ENCODE peak calls at places on chromosomes 2 and 18, in nine cellular contexts. J, F, V, W, H, X, P, B and U are unnamed samples.

GRCh38 chr18:23399067-23399466 is 54.0 kb upstream of the RIOK3 start:
- DNase-seq in B (no peak), F (no peak), P (no peak), J (no peak), W (no peak), H (no peak), X (no peak), V (no peak), U (no peak)

GRCh38 chr2:237743024-237743423 is 55.6 kb upstream of the RBM44 start:
- DNase-seq in J (no peak), X (no peak), H (no peak), W (no peak), B (no peak), F (no peak), P (no peak), V (no peak), U (no peak)

GRCh38 chr2:230602562-230603230 is 109.9 kb upstream of the CAB39 start:
- DNase-seq in F (no peak), H (no peak), B (no peak), P (peak; percentile 13), W (no peak), J (no peak), X (peak; percentile 28), V (no peak), U (no peak)

GRCh38 chr18:8681196-8681595 is 24.2 kb upstream of the MTCL1 start:
- DNase-seq in X (no peak), W (no peak), B (no peak), H (no peak), P (no peak), V (no peak), J (no peak), F (no peak), U (no peak)

GRCh38 chr2:231386446-231386845 is 9.1 kb upstream of the B3GNT7 start:
- DNase-seq in X (no peak), V (no peak), W (no peak), F (no peak), H (no peak), J (peak; percentile 91), P (no peak), B (no peak), U (no peak)

GRCh38 chr18:8460748-8461147 is 148.5 kb upstream of the RAB12 start:
- DNase-seq in F (no peak), H (no peak), P (no peak), X (no peak), J (no peak), W (no peak), V (no peak), B (no peak), U (no peak)

GRCh38 chr18:34592961-34593382 is 117.1 kb upstream of the DTNA start:
- DNase-seq in P (peak; percentile 11), H (peak; percentile 37), F (peak; percentile 51), V (peak; percentile 72), X (no peak), B (peak; percentile 63), W (peak; percentile 71), J (peak; percentile 34), U (peak; percentile 48)

GRCh38 chr2:219912530-219912929 is 285.1 kb downstream of the SLC4A3 start:
- DNase-seq in B (no peak), F (no peak), X (no peak), V (no peak), J (peak; percentile 15), H (no peak), P (no peak), W (no peak), U (no peak)

GRCh38 chr2:112151275-112151674 is 13.1 kb downstream of the FBLN7 start:
- DNase-seq in V (no peak), J (no peak), B (no peak), X (no peak), W (no peak), P (no peak), H (no peak), F (no peak), U (no peak)

GRCh38 chr2:61700465-61700864 is 153.4 kb downstream of the FAM161A start:
- DNase-seq in H (no peak), J (no peak), P (peak; percentile 13), W (no peak), V (no peak), X (no peak), F (no peak), B (no peak), U (no peak)

GRCh38 chr2:191478754-191479679 is 198.9 kb upstream of the NABP1 start:
- DNase-seq in J (peak; percentile 60), V (no peak), B (peak; percentile 60), P (no peak), H (peak; percentile 81), X (no peak), W (peak; percentile 69), F (no peak), U (peak; percentile 51)

GRCh38 chr2:70328921-70329561 is 27.2 kb upstream of the FAM136A start:
- DNase-seq in W (no peak), V (no peak), P (peak; percentile 76), B (no peak), J (peak; percentile 13), X (no peak), H (peak; percentile 73), F (peak; percentile 59), U (peak; percentile 52)

GRCh38 chr2:210007895-210008294 is 5.5 kb downstream of the RPE start:
- DNase-seq in W (no peak), X (no peak), H (no peak), J (no peak), V (no peak), B (no peak), P (peak; percentile 9), F (no peak), U (no peak)

GRCh38 chr2:190789074-190790004 is 91.3 kb upstream of the GLS start:
- DNase-seq in W (no peak), F (no peak), H (no peak), X (no peak), P (peak; percentile 46), B (no peak), J (no peak), V (no peak), U (no peak)

GRCh38 chr2:144084114-144084661 is 435.7 kb downstream of the ZEB2 start:
- DNase-seq in J (peak; percentile 95), W (no peak), P (no peak), V (no peak), X (no peak), F (no peak), B (no peak), H (no peak), U (no peak)

GRCh38 chr2:216636570-216637450 is 3.6 kb downstream of the IGFBP2 start:
- DNase-seq in H (peak; percentile 84), B (no peak), X (no peak), W (peak; percentile 48), P (peak; percentile 12), V (no peak), F (peak; percentile 55), J (peak; percentile 38), U (peak; percentile 72)

GRCh38 chr2:13018490-13018889 is 301.8 kb downstream of the TRIB2 start:
- DNase-seq in V (no peak), F (no peak), H (no peak), B (no peak), W (no peak), X (no peak), P (no peak), J (no peak), U (no peak)

GRCh38 chr2:235238537-235238936 is 255.3 kb upstream of the AGAP1 start:
- DNase-seq in X (no peak), V (peak; percentile 26), H (peak; percentile 33), P (no peak), J (peak; percentile 85), F (no peak), B (peak; percentile 89), W (peak; percentile 82), U (no peak)

GRCh38 chr2:100107911-100108647 is 34.3 kb downstream of the AFF3 start:
- DNase-seq in W (no peak), J (no peak), P (peak; percentile 24), V (no peak), H (no peak), F (no peak), X (no peak), B (no peak), U (no peak)

GRCh38 chr2:19295998-19296502 is 62.4 kb downstream of the OSR1 start:
- DNase-seq in X (no peak), F (no peak), H (no peak), B (no peak), W (no peak), J (no peak), V (no peak), P (peak; percentile 12), U (no peak)

GRCh38 chr2:62219407-62220159 is 23.7 kb downstream of the B3GNT2 start:
- DNase-seq in H (no peak), X (no peak), J (no peak), P (no peak), V (no peak), F (no peak), B (no peak), W (no peak), U (no peak)

GRCh38 chr18:11121426-11121825 is 27.9 kb downstream of the PIEZO2 start:
- DNase-seq in V (no peak), B (no peak), F (no peak), H (no peak), P (no peak), X (no peak), J (no peak), W (no peak), U (no peak)

GRCh38 chr2:97673915-97674283 is 4.4 kb downstream of the C2orf92 start:
- DNase-seq in B (no peak), V (no peak), W (no peak), F (no peak), J (no peak), H (no peak), X (no peak), P (no peak), U (peak; percentile 12)

GRCh38 chr18:76656925-76657324 is 161.9 kb upstream of the ZNF516 start:
- DNase-seq in P (no peak), W (no peak), V (no peak), J (no peak), F (no peak), H (no peak), B (no peak), X (no peak), U (no peak)

GRCh38 chr18:77114564-77115391 is 17.8 kb downstream of the MBP start:
- DNase-seq in B (peak; percentile 89), J (peak; percentile 99), X (no peak), F (no peak), H (peak; percentile 86), V (peak; percentile 91), P (peak; percentile 98), W (peak; percentile 93), U (peak; percentile 95)

GRCh38 chr2:219350938-219351280 is 18.4 kb upstream of the RESP18 start:
- DNase-seq in V (no peak), X (no peak), B (no peak), P (peak; percentile 35), F (peak; percentile 74), J (no peak), H (no peak), W (no peak), U (no peak)